ENCODE peak calls at places on chromosomes 13 and 19, in seven cellular contexts. One of them, this sample, is unnamed.

GRCh38 chr13:27728271-27728670 is 64.0 kb upstream of the GSX1 start:
- DNase-seq in NCI-H2029 treated with DMSO at 0.1 percent for 48 hours: no peak
- DNase-seq in activated naive CD4-positive, alpha-beta T cell treated with Interleukin-2 at 50 U/mL for 16 hours: no peak
- DNase-seq in sigmoid colon: no peak
- DNase-seq in foreskin fibroblast: no peak
- DNase-seq in colonic mucosa: no peak
- DNase-seq in naive B cell: no peak
- DNase-seq in this sample: no peak

GRCh38 chr13:97855570-97855970 is 97.9 kb upstream of the IPO5 start:
- DNase-seq in sigmoid colon: peak; percentile 66
- DNase-seq in activated naive CD4-positive, alpha-beta T cell treated with Interleukin-2 at 50 U/mL for 16 hours: no peak
- DNase-seq in colonic mucosa: peak; percentile 37
- DNase-seq in foreskin fibroblast: peak; percentile 74
- DNase-seq in naive B cell: no peak
- DNase-seq in NCI-H2029 treated with DMSO at 0.1 percent for 48 hours: peak; percentile 34
- DNase-seq in this sample: peak; percentile 10

GRCh38 chr19:4582980-4583842 is 23.7 kb upstream of the SEMA6B start:
- DNase-seq in naive B cell: no peak
- DNase-seq in sigmoid colon: no peak
- DNase-seq in foreskin fibroblast: no peak
- DNase-seq in colonic mucosa: no peak
- DNase-seq in NCI-H2029 treated with DMSO at 0.1 percent for 48 hours: no peak
- DNase-seq in activated naive CD4-positive, alpha-beta T cell treated with Interleukin-2 at 50 U/mL for 16 hours: no peak
- DNase-seq in this sample: no peak

GRCh38 chr13:47661076-47661475 is 340.0 kb downstream of the SUCLA2 start:
- DNase-seq in activated naive CD4-positive, alpha-beta T cell treated with Interleukin-2 at 50 U/mL for 16 hours: no peak
- DNase-seq in sigmoid colon: no peak
- DNase-seq in naive B cell: no peak
- DNase-seq in foreskin fibroblast: peak; percentile 87
- DNase-seq in NCI-H2029 treated with DMSO at 0.1 percent for 48 hours: no peak
- DNase-seq in colonic mucosa: no peak
- DNase-seq in this sample: no peak

GRCh38 chr19:2561895-2562294 is 86.0 kb downstream of the GADD45B start:
- DNase-seq in naive B cell: peak; percentile 74
- DNase-seq in activated naive CD4-positive, alpha-beta T cell treated with Interleukin-2 at 50 U/mL for 16 hours: peak; percentile 71
- DNase-seq in colonic mucosa: no peak
- DNase-seq in foreskin fibroblast: no peak
- DNase-seq in sigmoid colon: no peak
- DNase-seq in NCI-H2029 treated with DMSO at 0.1 percent for 48 hours: no peak
- DNase-seq in this sample: peak; percentile 47

GRCh38 chr19:38759590-38760003 is 13.7 kb downstream of the LGALS7 start:
- DNase-seq in sigmoid colon: peak; percentile 55
- DNase-seq in naive B cell: no peak
- DNase-seq in activated naive CD4-positive, alpha-beta T cell treated with Interleukin-2 at 50 U/mL for 16 hours: no peak
- DNase-seq in foreskin fibroblast: no peak
- DNase-seq in colonic mucosa: peak; percentile 59
- DNase-seq in NCI-H2029 treated with DMSO at 0.1 percent for 48 hours: no peak
- DNase-seq in this sample: no peak

GRCh38 chr13:45269204-45269603 is 68.4 kb upstream of the KCTD4 start:
- DNase-seq in foreskin fibroblast: no peak
- DNase-seq in naive B cell: no peak
- DNase-seq in NCI-H2029 treated with DMSO at 0.1 percent for 48 hours: no peak
- DNase-seq in colonic mucosa: no peak
- DNase-seq in sigmoid colon: no peak
- DNase-seq in activated naive CD4-positive, alpha-beta T cell treated with Interleukin-2 at 50 U/mL for 16 hours: no peak
- DNase-seq in this sample: no peak

GRCh38 chr13:30880151-30880551 is 25.9 kb upstream of the MEDAG start:
- DNase-seq in activated naive CD4-positive, alpha-beta T cell treated with Interleukin-2 at 50 U/mL for 16 hours: no peak
- DNase-seq in naive B cell: no peak
- DNase-seq in NCI-H2029 treated with DMSO at 0.1 percent for 48 hours: no peak
- DNase-seq in sigmoid colon: no peak
- DNase-seq in colonic mucosa: no peak
- DNase-seq in foreskin fibroblast: peak; percentile 60
- DNase-seq in this sample: no peak

GRCh38 chr19:48169974-48170803 is at the start of the genes LIG1 and ZSWIM9:
- DNase-seq in sigmoid colon: peak; percentile 94
- DNase-seq in activated naive CD4-positive, alpha-beta T cell treated with Interleukin-2 at 50 U/mL for 16 hours: peak; percentile 92
- DNase-seq in colonic mucosa: peak; percentile 94
- DNase-seq in naive B cell: peak; percentile 94
- DNase-seq in NCI-H2029 treated with DMSO at 0.1 percent for 48 hours: peak; percentile 80
- DNase-seq in foreskin fibroblast: peak; percentile 93
- DNase-seq in this sample: peak; percentile 84

GRCh38 chr13:89204435-89204834 is 1533.3 kb downstream of the SLITRK5 start:
- DNase-seq in NCI-H2029 treated with DMSO at 0.1 percent for 48 hours: no peak
- DNase-seq in naive B cell: no peak
- DNase-seq in sigmoid colon: no peak
- DNase-seq in activated naive CD4-positive, alpha-beta T cell treated with Interleukin-2 at 50 U/mL for 16 hours: no peak
- DNase-seq in foreskin fibroblast: no peak
- DNase-seq in colonic mucosa: no peak
- DNase-seq in this sample: no peak

GRCh38 chr19:18833849-18834643 is 2.3 kb downstream of the UPF1 start:
- DNase-seq in foreskin fibroblast: no peak
- DNase-seq in activated naive CD4-positive, alpha-beta T cell treated with Interleukin-2 at 50 U/mL for 16 hours: peak; percentile 21
- DNase-seq in colonic mucosa: peak; percentile 57
- DNase-seq in NCI-H2029 treated with DMSO at 0.1 percent for 48 hours: peak; percentile 33
- DNase-seq in sigmoid colon: no peak
- DNase-seq in naive B cell: no peak
- DNase-seq in this sample: no peak

GRCh38 chr19:39211731-39212376 is 7.8 kb upstream of the SYCN start:
- DNase-seq in naive B cell: no peak
- DNase-seq in NCI-H2029 treated with DMSO at 0.1 percent for 48 hours: no peak
- DNase-seq in foreskin fibroblast: no peak
- DNase-seq in sigmoid colon: no peak
- DNase-seq in activated naive CD4-positive, alpha-beta T cell treated with Interleukin-2 at 50 U/mL for 16 hours: no peak
- DNase-seq in colonic mucosa: no peak
- DNase-seq in this sample: no peak

GRCh38 chr13:102870677-102871415 is 25.0 kb downstream of the ERCC5 start:
- DNase-seq in sigmoid colon: no peak
- DNase-seq in colonic mucosa: peak; percentile 50
- DNase-seq in NCI-H2029 treated with DMSO at 0.1 percent for 48 hours: no peak
- DNase-seq in foreskin fibroblast: peak; percentile 38
- DNase-seq in naive B cell: peak; percentile 27
- DNase-seq in activated naive CD4-positive, alpha-beta T cell treated with Interleukin-2 at 50 U/mL for 16 hours: peak; percentile 51
- DNase-seq in this sample: peak; percentile 45

GRCh38 chr13:33218020-33218419 is 67.5 kb downstream of the STARD13 start:
- DNase-seq in activated naive CD4-positive, alpha-beta T cell treated with Interleukin-2 at 50 U/mL for 16 hours: no peak
- DNase-seq in NCI-H2029 treated with DMSO at 0.1 percent for 48 hours: no peak
- DNase-seq in colonic mucosa: no peak
- DNase-seq in naive B cell: no peak
- DNase-seq in sigmoid colon: no peak
- DNase-seq in foreskin fibroblast: peak; percentile 37
- DNase-seq in this sample: no peak

GRCh38 chr19:12779162-12779993 is 4.0 kb upstream of the HOOK2 start:
- DNase-seq in colonic mucosa: peak; percentile 51
- DNase-seq in NCI-H2029 treated with DMSO at 0.1 percent for 48 hours: no peak
- DNase-seq in naive B cell: no peak
- DNase-seq in sigmoid colon: peak; percentile 89
- DNase-seq in foreskin fibroblast: peak; percentile 67
- DNase-seq in activated naive CD4-positive, alpha-beta T cell treated with Interleukin-2 at 50 U/mL for 16 hours: no peak
- DNase-seq in this sample: no peak

GRCh38 chr19:20182232-20182785 is 15.3 kb downstream of the ZNF486 start:
- DNase-seq in NCI-H2029 treated with DMSO at 0.1 percent for 48 hours: peak; percentile 86
- DNase-seq in foreskin fibroblast: no peak
- DNase-seq in colonic mucosa: no peak
- DNase-seq in activated naive CD4-positive, alpha-beta T cell treated with Interleukin-2 at 50 U/mL for 16 hours: no peak
- DNase-seq in naive B cell: no peak
- DNase-seq in sigmoid colon: no peak
- DNase-seq in this sample: no peak

GRCh38 chr13:42116225-42116624 is 67.8 kb downstream of the DGKH start:
- DNase-seq in activated naive CD4-positive, alpha-beta T cell treated with Interleukin-2 at 50 U/mL for 16 hours: no peak
- DNase-seq in NCI-H2029 treated with DMSO at 0.1 percent for 48 hours: no peak
- DNase-seq in sigmoid colon: no peak
- DNase-seq in foreskin fibroblast: no peak
- DNase-seq in colonic mucosa: no peak
- DNase-seq in naive B cell: no peak
- DNase-seq in this sample: no peak

GRCh38 chr13:34657716-34658115 is 284.4 kb upstream of the NBEA start:
- DNase-seq in foreskin fibroblast: peak; percentile 33
- DNase-seq in sigmoid colon: no peak
- DNase-seq in activated naive CD4-positive, alpha-beta T cell treated with Interleukin-2 at 50 U/mL for 16 hours: no peak
- DNase-seq in NCI-H2029 treated with DMSO at 0.1 percent for 48 hours: no peak
- DNase-seq in naive B cell: no peak
- DNase-seq in colonic mucosa: no peak
- DNase-seq in this sample: no peak

GRCh38 chr19:18412610-18413239 is 6.5 kb upstream of the SSBP4 start:
- DNase-seq in foreskin fibroblast: no peak
- DNase-seq in naive B cell: no peak
- DNase-seq in activated naive CD4-positive, alpha-beta T cell treated with Interleukin-2 at 50 U/mL for 16 hours: no peak
- DNase-seq in sigmoid colon: no peak
- DNase-seq in colonic mucosa: no peak
- DNase-seq in NCI-H2029 treated with DMSO at 0.1 percent for 48 hours: no peak
- DNase-seq in this sample: no peak

GRCh38 chr19:51552996-51553725 is 17.9 kb upstream of the ZNF175 start:
- DNase-seq in foreskin fibroblast: peak; percentile 29
- DNase-seq in colonic mucosa: peak; percentile 63
- DNase-seq in naive B cell: no peak
- DNase-seq in NCI-H2029 treated with DMSO at 0.1 percent for 48 hours: no peak
- DNase-seq in sigmoid colon: no peak
- DNase-seq in activated naive CD4-positive, alpha-beta T cell treated with Interleukin-2 at 50 U/mL for 16 hours: peak; percentile 38
- DNase-seq in this sample: no peak

GRCh38 chr13:73259061-73259908 is 200.5 kb downstream of the KLF5 start:
- DNase-seq in activated naive CD4-positive, alpha-beta T cell treated with Interleukin-2 at 50 U/mL for 16 hours: no peak
- DNase-seq in foreskin fibroblast: no peak
- DNase-seq in colonic mucosa: no peak
- DNase-seq in naive B cell: no peak
- DNase-seq in NCI-H2029 treated with DMSO at 0.1 percent for 48 hours: no peak
- DNase-seq in sigmoid colon: peak; percentile 72
- DNase-seq in this sample: no peak

GRCh38 chr19:46579286-46579944 is 21.7 kb upstream of the CALM3 start:
- DNase-seq in colonic mucosa: no peak
- DNase-seq in foreskin fibroblast: no peak
- DNase-seq in sigmoid colon: no peak
- DNase-seq in naive B cell: no peak
- DNase-seq in NCI-H2029 treated with DMSO at 0.1 percent for 48 hours: no peak
- DNase-seq in activated naive CD4-positive, alpha-beta T cell treated with Interleukin-2 at 50 U/mL for 16 hours: peak; percentile 66
- DNase-seq in this sample: peak; percentile 33

GRCh38 chr19:38389101-38389925 is 816 bp downstream of the SPRED3 start:
- DNase-seq in sigmoid colon: no peak
- DNase-seq in foreskin fibroblast: peak; percentile 79
- DNase-seq in naive B cell: no peak
- DNase-seq in NCI-H2029 treated with DMSO at 0.1 percent for 48 hours: no peak
- DNase-seq in colonic mucosa: no peak
- DNase-seq in activated naive CD4-positive, alpha-beta T cell treated with Interleukin-2 at 50 U/mL for 16 hours: no peak
- DNase-seq in this sample: no peak

GRCh38 chr13:24040835-24041234 is 119.7 kb upstream of the SPATA13 start:
- DNase-seq in activated naive CD4-positive, alpha-beta T cell treated with Interleukin-2 at 50 U/mL for 16 hours: no peak
- DNase-seq in colonic mucosa: no peak
- DNase-seq in NCI-H2029 treated with DMSO at 0.1 percent for 48 hours: no peak
- DNase-seq in foreskin fibroblast: no peak
- DNase-seq in naive B cell: no peak
- DNase-seq in sigmoid colon: no peak
- DNase-seq in this sample: no peak

GRCh38 chr19:17952041-17952976 is 14.6 kb upstream of the KCNN1 start:
- DNase-seq in NCI-H2029 treated with DMSO at 0.1 percent for 48 hours: no peak
- DNase-seq in foreskin fibroblast: no peak
- DNase-seq in naive B cell: peak; percentile 21
- DNase-seq in activated naive CD4-positive, alpha-beta T cell treated with Interleukin-2 at 50 U/mL for 16 hours: no peak
- DNase-seq in colonic mucosa: no peak
- DNase-seq in sigmoid colon: no peak
- DNase-seq in this sample: no peak

This sample was measured in T-helper 1 cell.